ENCODE peak calls at places on chromosomes 3 and 15, in nine cellular contexts. L, K, A, B, H, R, G, I and U are unnamed samples.

GRCh38 chr15:100277087-100277855 is 64.5 kb downstream of the ADAMTS17 start:
- DNase-seq in L (no peak), K (no peak), A (no peak), B (no peak), H (no peak), R (no peak), G (no peak), I (no peak), U (no peak)

GRCh38 chr3:112484352-112484751 is 14.9 kb downstream of the BTLA start:
- DNase-seq in L (no peak), K (no peak), A (no peak), B (no peak), H (no peak), R (no peak), G (no peak), I (no peak), U (no peak)

GRCh38 chr3:43995078-43995928 is 246.4 kb upstream of the TOPAZ1 start:
- DNase-seq in L (peak; percentile 52), K (no peak), A (no peak), B (peak; percentile 80), H (no peak), R (peak; percentile 55), G (no peak), I (peak; percentile 51), U (no peak)

GRCh38 chr3:48434591-48435222 is 4.8 kb upstream of the PLXNB1 start:
- DNase-seq in L (no peak), K (no peak), A (no peak), B (no peak), H (no peak), R (peak; percentile 18), G (no peak), I (no peak), U (no peak)

GRCh38 chr15:90683876-90684275 is 33.3 kb upstream of the BLM start:
- DNase-seq in L (no peak), K (no peak), A (no peak), B (no peak), H (no peak), R (no peak), G (no peak), I (no peak), U (no peak)

GRCh38 chr3:129605593-129606521 is 619 bp downstream of the PLXND1 start:
- DNase-seq in L (peak; percentile 69), K (peak; percentile 29), A (peak; percentile 32), B (peak; percentile 61), H (peak; percentile 85), R (peak; percentile 52), G (peak; percentile 61), I (peak; percentile 15), U (peak; percentile 59)

GRCh38 chr15:41917767-41918430 is 24.0 kb upstream of the SPTBN5 start:
- DNase-seq in L (peak; percentile 83), K (peak; percentile 47), A (peak; percentile 70), B (peak; percentile 31), H (no peak), R (no peak), G (peak; percentile 85), I (no peak), U (peak; percentile 66)

GRCh38 chr3:66400381-66401156 is 100.3 kb downstream of the LRIG1 start:
- DNase-seq in L (no peak), K (no peak), A (no peak), B (no peak), H (no peak), R (no peak), G (no peak), I (no peak), U (no peak)

GRCh38 chr15:82986442-82986780 is 401 bp downstream of the RAMAC start:
- DNase-seq in L (no peak), K (no peak), A (no peak), B (no peak), H (peak; percentile 58), R (peak; percentile 37), G (no peak), I (no peak), U (no peak)

GRCh38 chr3:185961675-185962232 is 23.9 kb upstream of the TRA2B start:
- DNase-seq in L (no peak), K (no peak), A (no peak), B (no peak), H (no peak), R (peak; percentile 62), G (no peak), I (no peak), U (no peak)

GRCh38 chr3:18302517-18302916 is 122.6 kb downstream of the SATB1 start:
- DNase-seq in L (peak; percentile 6), K (no peak), A (no peak), B (no peak), H (no peak), R (no peak), G (no peak), I (no peak), U (no peak)

GRCh38 chr15:86135030-86135429 is 55.4 kb downstream of the AGBL1 start:
- DNase-seq in L (no peak), K (no peak), A (no peak), B (no peak), H (no peak), R (no peak), G (peak; percentile 3), I (no peak), U (peak; percentile 18)

GRCh38 chr3:50714953-50715352 is 40.2 kb downstream of the DOCK3 start:
- DNase-seq in L (no peak), K (no peak), A (no peak), B (no peak), H (no peak), R (no peak), G (no peak), I (no peak), U (no peak)

GRCh38 chr3:72448375-72448823 is 399.8 kb downstream of the SHQ1 start:
- DNase-seq in L (no peak), K (no peak), A (no peak), B (no peak), H (no peak), R (no peak), G (no peak), I (no peak), U (peak; percentile 64)

GRCh38 chr15:92625297-92625980 is 30.1 kb downstream of the FAM174B start:
- DNase-seq in L (peak; percentile 79), K (no peak), A (peak; percentile 64), B (no peak), H (no peak), R (peak; percentile 32), G (no peak), I (peak; percentile 36), U (no peak)

GRCh38 chr15:55344206-55344605 is 25.2 kb downstream of the PIGB start:
- DNase-seq in L (peak; percentile 71), K (no peak), A (peak; percentile 30), B (no peak), H (no peak), R (no peak), G (no peak), I (no peak), U (no peak)

GRCh38 chr3:168863561-168863960 is 767.8 kb upstream of the GOLIM4 start:
- DNase-seq in L (no peak), K (no peak), A (no peak), B (no peak), H (no peak), R (no peak), G (no peak), I (no peak), U (no peak)

GRCh38 chr3:124886168-124887051 is 755 bp downstream of the ITGB5 start:
- DNase-seq in L (peak; percentile 69), K (no peak), A (peak; percentile 19), B (peak; percentile 82), H (peak; percentile 82), R (peak; percentile 49), G (peak; percentile 68), I (peak; percentile 70), U (peak; percentile 59)

GRCh38 chr3:21170964-21171363 is 580.0 kb downstream of the ZNF385D start:
- DNase-seq in L (peak; percentile 20), K (no peak), A (no peak), B (peak; percentile 8), H (peak; percentile 6), R (no peak), G (no peak), I (no peak), U (no peak)

GRCh38 chr15:90106522-90107117 is 4.4 kb upstream of the IDH2 start:
- DNase-seq in L (peak; percentile 78), K (no peak), A (peak; percentile 45), B (peak; percentile 61), H (no peak), R (no peak), G (no peak), I (no peak), U (peak; percentile 29)

GRCh38 chr3:124636863-124637296 is 93.4 kb upstream of the UMPS start:
- DNase-seq in L (peak; percentile 11), K (no peak), A (no peak), B (no peak), H (no peak), R (no peak), G (peak; percentile 16), I (no peak), U (no peak)

GRCh38 chr3:23834082-23834870 is 28.5 kb downstream of the UBE2E1 start:
- DNase-seq in L (peak; percentile 22), K (no peak), A (peak; percentile 21), B (no peak), H (no peak), R (no peak), G (no peak), I (no peak), U (no peak)

GRCh38 chr15:52076889-52077781 is 35.4 kb downstream of the BCL2L10 start:
- DNase-seq in L (peak; percentile 83), K (no peak), A (peak; percentile 66), B (peak; percentile 71), H (no peak), R (no peak), G (no peak), I (no peak), U (peak; percentile 50)

GRCh38 chr3:194279106-194279505 is 72.0 kb downstream of the CPN2 start:
- DNase-seq in L (no peak), K (no peak), A (no peak), B (no peak), H (no peak), R (no peak), G (no peak), I (no peak), U (no peak)

GRCh38 chr3:54955496-54955895 is 27.6 kb upstream of the LRTM1 start:
- DNase-seq in L (no peak), K (no peak), A (no peak), B (no peak), H (no peak), R (no peak), G (no peak), I (no peak), U (no peak)

GRCh38 chr3:60366491-60366890 is 884.8 kb downstream of the FHIT start:
- DNase-seq in L (no peak), K (no peak), A (no peak), B (no peak), H (no peak), R (no peak), G (no peak), I (no peak), U (no peak)

GRCh38 chr3:174548841-174549623 is 310.1 kb upstream of the NAALADL2 start:
- DNase-seq in L (no peak), K (no peak), A (no peak), B (no peak), H (no peak), R (no peak), G (no peak), I (no peak), U (no peak)

GRCh38 chr3:171142985-171143384 is 116.5 kb upstream of the SLC2A2 start:
- DNase-seq in L (peak; percentile 31), K (no peak), A (no peak), B (no peak), H (no peak), R (no peak), G (peak; percentile 62), I (no peak), U (no peak)

GRCh38 chr3:111737712-111738097 is 121.4 kb upstream of the PHLDB2 start:
- DNase-seq in L (peak; percentile 96), K (no peak), A (peak; percentile 88), B (peak; percentile 48), H (no peak), R (no peak), G (peak; percentile 92), I (peak; percentile 91), U (peak; percentile 73)